ENCODE peak calls at places on chromosomes 7 and 10, in seven cellular contexts. O is ascending aorta; R is CD8-positive, alpha-beta T cell; K is testis; N is IMR-90; Z is cardiac muscle cell; S is lower leg skin. L is an unnamed sample.

GRCh38 chr7:35384761-35385700 is 131.1 kb upstream of the TBX20 start:
- DNase-seq in O (no peak), R (no peak), K (no peak), N (no peak), Z (no peak), S (no peak), L (no peak)

GRCh38 chr10:94133239-94133638 is 139.5 kb downstream of the PLCE1 start:
- DNase-seq in O (no peak), R (no peak), K (peak), N (no peak), Z (no peak), S (no peak), L (no peak)

GRCh38 chr7:68309806-68310205 is 1288.5 kb upstream of the AUTS2 start:
- DNase-seq in O (no peak), R (no peak), K (no peak), N (no peak), Z (no peak), S (no peak), L (no peak)

GRCh38 chr10:126017961-126018560 is 121.7 kb downstream of the FANK1 start:
- DNase-seq in O (no peak), R (no peak), K (no peak), N (peak), Z (no peak), S (no peak), L (peak)

GRCh38 chr10:11506247-11506789 is 105.1 kb downstream of the USP6NL start:
- DNase-seq in O (no peak), R (no peak), K (no peak), N (no peak), Z (no peak), S (no peak), L (no peak)

GRCh38 chr7:120981888-120982615 is 6.5 kb upstream of the CPED1 start:
- DNase-seq in O (no peak), R (no peak), K (no peak), N (peak), Z (no peak), S (no peak), L (peak)

GRCh38 chr7:134782121-134782623 is 2.7 kb downstream of the CALD1 start:
- DNase-seq in O (no peak), R (no peak), K (no peak), N (peak), Z (no peak), S (no peak), L (peak)

GRCh38 chr10:32105782-32106382 is 49.7 kb upstream of the KIF5B start:
- DNase-seq in O (no peak), R (no peak), K (no peak), N (no peak), Z (no peak), S (no peak), L (no peak)

GRCh38 chr7:15305002-15305600 is 256.7 kb downstream of the AGMO start:
- DNase-seq in O (no peak), R (no peak), K (peak), N (peak), Z (peak), S (peak), L (peak)

GRCh38 chr7:11192506-11192905 is 218.8 kb downstream of the PHF14 start:
- DNase-seq in O (no peak), R (no peak), K (no peak), N (peak), Z (no peak), S (no peak), L (peak)
- H3K4me3 ChIP-seq in O (no peak), R (no peak), K (peak), N (no peak), Z (no peak), S (no peak), L (peak)

GRCh38 chr7:83648464-83649241 is at the start of gene SEMA3E:
- DNase-seq in O (no peak), R (no peak), K (peak), N (peak), Z (peak), S (no peak), L (peak)
- H3K4me3 ChIP-seq in O (peak), R (no peak), K (peak), N (peak), Z (peak), S (peak), L (peak)

GRCh38 chr7:7696458-7697119 is 21.8 kb downstream of the RPA3 start:
- DNase-seq in O (no peak), R (no peak), K (no peak), N (peak), Z (no peak), S (no peak), L (peak)
- H3K4me3 ChIP-seq in O (no peak), R (no peak), K (no peak), N (no peak), Z (no peak), S (no peak), L (peak)

GRCh38 chr10:107163086-107163880 is 1.2 kb downstream of the SORCS1 start:
- DNase-seq in O (no peak), R (no peak), K (peak), N (no peak), Z (peak), S (no peak), L (peak)
- H3K4me3 ChIP-seq in O (no peak), R (no peak), K (peak), N (no peak), Z (peak), S (no peak), L (no peak)

GRCh38 chr7:102284891-102285540 is 1.7 kb upstream of the SH2B2 start:
- DNase-seq in O (no peak), R (peak), K (no peak), N (no peak), Z (no peak), S (peak), L (no peak)
- H3K4me3 ChIP-seq in O (no peak), R (no peak), K (no peak), N (no peak), Z (no peak), S (no peak), L (no peak)

GRCh38 chr10:8037941-8038894 is 16.3 kb upstream of the GATA3 start:
- DNase-seq in O (no peak), R (no peak), K (no peak), N (no peak), Z (no peak), S (peak), L (no peak)
- H3K4me3 ChIP-seq in O (no peak), R (no peak), K (no peak), N (no peak), Z (no peak), S (no peak), L (no peak)

GRCh38 chr7:142859829-142860228 is 5.0 kb downstream of the EPHB6 start:
- DNase-seq in O (no peak), R (no peak), K (peak), N (peak), Z (no peak), S (no peak), L (peak)
- H3K4me3 ChIP-seq in O (no peak), R (no peak), K (no peak), N (no peak), Z (no peak), S (no peak), L (no peak)

DNA sequence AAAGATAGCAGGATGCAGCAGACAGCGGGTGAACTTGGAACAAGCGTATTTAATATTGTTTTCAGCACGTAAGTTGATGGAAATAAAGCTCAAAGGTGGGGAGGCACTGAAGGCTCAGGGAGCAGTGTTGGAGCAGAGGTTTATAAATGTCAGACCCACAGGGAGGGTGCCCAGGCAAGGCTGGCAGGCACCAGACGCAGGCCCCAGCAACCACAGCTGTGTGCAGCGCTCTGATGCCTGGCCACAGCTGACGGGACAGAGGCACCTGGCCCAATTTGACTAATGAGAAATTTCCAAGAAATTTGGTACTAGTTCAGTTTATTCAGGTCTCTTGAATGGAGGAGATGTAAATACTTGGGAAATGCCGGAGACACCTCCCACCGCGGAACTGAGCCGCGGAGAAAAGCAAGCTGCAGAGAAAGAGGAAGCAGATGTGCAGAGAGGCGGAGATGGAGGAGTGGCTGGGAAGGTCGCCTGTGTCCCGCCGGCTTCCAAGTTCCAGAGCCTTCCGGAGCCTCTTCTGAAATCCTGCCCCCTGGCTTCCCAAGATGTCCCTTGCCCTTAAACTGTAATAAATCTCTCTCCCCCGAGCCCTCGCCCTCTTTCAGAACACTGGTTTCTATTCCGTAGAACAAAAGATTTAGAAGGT is 38.3 kb upstream of the PLXNA4 start:
- DNase-seq in O (no peak), R (no peak), K (peak), N (no peak), Z (peak), S (peak), L (peak)
- H3K4me3 ChIP-seq in O (peak), R (no peak), K (peak), N (no peak), Z (no peak), S (no peak), L (peak)

GRCh38 chr10:26448292-26448691 is 10.2 kb downstream of the APBB1IP start:
- DNase-seq in O (no peak), R (no peak), K (no peak), N (no peak), Z (no peak), S (no peak), L (no peak)
- H3K4me3 ChIP-seq in O (no peak), R (peak), K (no peak), N (no peak), Z (no peak), S (no peak), L (no peak)

L was measured in GM23248.